ENCODE peak calls at places on chromosomes 16 and 17, in eight cellular contexts. Z is H1, L is GM13976, S is HFF-Myc, W is mucosa of descending colon, D is gastrocnemius medialis, F is tibial artery, E is left lung. N is an unnamed sample.

GRCh38 chr17:56936697-56937322 is 23.0 kb upstream of the TRIM25 start:
- DNase-seq in W (no peak), F (no peak), E (no peak), S (no peak), Z (no peak), D (no peak), L (no peak), N (no peak)

GRCh38 chr17:512311-512710 is 159.7 kb upstream of the RPH3AL start:
- DNase-seq in L (no peak), F (no peak), D (no peak), S (no peak), W (no peak), Z (no peak), E (no peak), N (no peak)

GRCh38 chr17:65794572-65794971 is 233.1 kb upstream of the AXIN2 start:
- DNase-seq in Z (no peak), S (no peak), W (no peak), D (no peak), F (no peak), L (no peak), E (no peak), N (no peak)

GRCh38 chr16:73048292-73049050 is 543 bp upstream of the ZFHX3 start:
- DNase-seq in W (peak; percentile 78), E (peak; percentile 67), F (peak; percentile 73), Z (no peak), D (no peak), L (no peak), S (no peak), N (no peak)

GRCh38 chr16:46747777-46748651 is at the start of gene MYLK3:
- DNase-seq in D (no peak), Z (no peak), W (no peak), S (no peak), L (no peak), F (no peak), E (no peak), N (no peak)

GRCh38 chr17:40542562-40543411 is 22.5 kb downstream of the CCR7 start:
- DNase-seq in F (peak; percentile 93), Z (no peak), E (peak; percentile 68), W (peak; percentile 77), L (peak; percentile 78), D (peak; percentile 59), S (no peak), N (peak; percentile 93)

GRCh38 chr16:10972108-10972955 is 28.0 kb downstream of the CLEC16A start:
- DNase-seq in L (no peak), D (no peak), F (no peak), E (no peak), S (no peak), W (no peak), Z (no peak), N (no peak)

GRCh38 chr16:55418586-55418985 is 60.4 kb upstream of the MMP2 start:
- DNase-seq in D (no peak), S (no peak), W (no peak), F (no peak), L (no peak), Z (no peak), E (no peak), N (no peak)

GRCh38 chr16:49498241-49499017 is 124.8 kb downstream of the C16orf78 start:
- DNase-seq in D (no peak), W (no peak), E (peak; percentile 2), F (no peak), Z (no peak), S (no peak), L (no peak), N (no peak)

GRCh38 chr16:80931985-80932720 is 74.5 kb downstream of the CMC2 start:
- DNase-seq in F (peak; percentile 62), S (no peak), D (peak; percentile 56), Z (peak; percentile 77), L (peak; percentile 54), E (peak; percentile 71), W (peak; percentile 70), N (no peak)

GRCh38 chr16:80936410-80936809 is 70.3 kb downstream of the CMC2 start:
- DNase-seq in E (no peak), F (no peak), D (no peak), W (no peak), L (no peak), Z (peak; percentile 13), S (no peak), N (no peak)

GRCh38 chr16:80935691-80936090 is 71.0 kb downstream of the CMC2 start:
- DNase-seq in E (no peak), L (no peak), Z (peak; percentile 1), S (no peak), W (no peak), F (no peak), D (no peak), N (no peak)

GRCh38 chr16:80932725-80933124 is 74.0 kb downstream of the CMC2 start:
- DNase-seq in S (peak; percentile 42), L (no peak), D (peak; percentile 4), Z (no peak), E (peak; percentile 39), W (peak; percentile 58), F (peak; percentile 32), N (peak; percentile 52)

DNA sequence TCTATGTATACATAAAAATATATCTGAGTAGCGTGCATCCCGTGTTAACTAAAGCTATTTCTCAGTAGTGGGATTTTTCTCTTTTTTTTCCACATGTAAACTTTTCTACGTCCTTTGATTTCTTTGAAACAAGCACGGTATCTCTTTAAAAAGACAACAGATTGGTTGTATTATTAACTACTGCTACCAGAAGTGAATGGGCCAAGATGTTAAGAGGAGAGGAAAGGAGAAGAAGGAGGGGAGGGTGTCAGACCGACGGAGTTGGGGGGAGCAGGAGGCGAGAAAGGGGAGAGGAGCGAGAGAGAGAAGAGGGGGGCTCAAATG is 75.1 kb downstream of the CMC2 start:
- DNase-seq in E (no peak), Z (no peak), F (no peak), D (no peak), L (no peak), W (no peak), S (no peak), N (no peak)
- TF ChIP-seq CTCF in E (no peak), Z (no peak), F (no peak), D (no peak), L (no peak), W (no peak), S (no peak), N (no peak)

DNA sequence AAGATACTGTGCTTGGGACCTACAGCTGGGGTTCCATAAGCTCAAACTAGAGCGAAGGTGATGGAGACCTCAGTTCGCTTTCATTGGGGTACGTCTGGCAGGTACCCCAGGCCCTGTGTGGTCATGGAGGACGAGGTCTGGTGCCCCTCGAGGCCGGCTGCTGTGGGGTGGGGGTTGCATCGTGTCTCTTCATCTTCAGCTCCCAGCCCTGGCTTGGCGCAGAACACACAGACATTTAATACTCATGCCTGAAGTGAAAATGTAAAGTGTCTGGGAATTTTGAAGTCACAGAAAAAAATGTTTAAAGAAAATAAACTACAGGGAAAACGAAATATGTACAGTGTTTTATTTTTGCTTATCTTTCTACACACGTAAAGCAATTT is 80.5 kb downstream of the TBC1D16 start:
- DNase-seq in S (no peak), D (no peak), Z (no peak), W (no peak), E (no peak), L (no peak), F (no peak), N (no peak)
- TF ChIP-seq CTCF in S (no peak), D (no peak), Z (no peak), W (no peak), E (no peak), L (no peak), F (no peak), N (no peak)

DNA sequence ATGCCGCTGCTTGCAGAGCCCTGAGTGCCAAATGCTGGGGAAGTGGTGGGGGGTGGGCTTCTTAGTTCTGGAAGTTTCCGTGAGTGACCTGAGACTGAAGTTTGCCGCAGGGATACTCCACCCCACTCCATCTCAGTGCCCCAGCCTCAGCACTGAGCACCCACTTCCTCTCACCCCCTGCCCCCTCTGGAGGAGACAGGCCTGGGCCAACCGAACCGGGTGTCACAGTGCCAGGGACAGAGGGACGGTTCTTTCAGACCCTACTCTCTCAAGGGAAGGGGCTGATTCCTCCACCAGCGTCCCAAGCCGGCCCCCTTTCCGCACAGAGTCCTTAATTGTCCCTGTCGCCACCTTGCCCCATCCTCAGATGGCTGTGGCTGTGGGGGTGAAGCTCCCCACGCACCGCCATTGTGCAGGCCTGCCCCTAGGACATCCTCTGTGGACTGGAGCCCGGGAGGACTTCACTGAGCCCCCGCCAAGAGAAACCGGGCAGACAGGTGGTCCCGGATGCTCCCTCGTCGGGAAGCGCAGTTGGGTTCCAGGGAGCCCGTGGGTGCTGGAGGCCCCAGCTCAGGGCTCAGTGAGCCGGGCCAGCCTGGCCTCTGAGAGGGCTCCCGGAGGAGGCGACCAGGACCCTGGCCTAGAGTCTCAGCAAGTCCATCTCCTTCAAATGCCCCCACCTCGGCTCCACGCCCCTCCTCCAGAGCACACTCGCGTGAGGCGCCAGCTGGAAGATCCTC is 1.6 kb upstream of the KREMEN2 start:
- DNase-seq in L (no peak), S (no peak), W (peak; percentile 52), D (no peak), E (no peak), F (no peak), Z (peak; percentile 76), N (no peak)
- TF ChIP-seq CTCF in L (no peak), S (no peak), W (no peak), D (no peak), E (no peak), F (no peak), Z (no peak), N (no peak)

DNA sequence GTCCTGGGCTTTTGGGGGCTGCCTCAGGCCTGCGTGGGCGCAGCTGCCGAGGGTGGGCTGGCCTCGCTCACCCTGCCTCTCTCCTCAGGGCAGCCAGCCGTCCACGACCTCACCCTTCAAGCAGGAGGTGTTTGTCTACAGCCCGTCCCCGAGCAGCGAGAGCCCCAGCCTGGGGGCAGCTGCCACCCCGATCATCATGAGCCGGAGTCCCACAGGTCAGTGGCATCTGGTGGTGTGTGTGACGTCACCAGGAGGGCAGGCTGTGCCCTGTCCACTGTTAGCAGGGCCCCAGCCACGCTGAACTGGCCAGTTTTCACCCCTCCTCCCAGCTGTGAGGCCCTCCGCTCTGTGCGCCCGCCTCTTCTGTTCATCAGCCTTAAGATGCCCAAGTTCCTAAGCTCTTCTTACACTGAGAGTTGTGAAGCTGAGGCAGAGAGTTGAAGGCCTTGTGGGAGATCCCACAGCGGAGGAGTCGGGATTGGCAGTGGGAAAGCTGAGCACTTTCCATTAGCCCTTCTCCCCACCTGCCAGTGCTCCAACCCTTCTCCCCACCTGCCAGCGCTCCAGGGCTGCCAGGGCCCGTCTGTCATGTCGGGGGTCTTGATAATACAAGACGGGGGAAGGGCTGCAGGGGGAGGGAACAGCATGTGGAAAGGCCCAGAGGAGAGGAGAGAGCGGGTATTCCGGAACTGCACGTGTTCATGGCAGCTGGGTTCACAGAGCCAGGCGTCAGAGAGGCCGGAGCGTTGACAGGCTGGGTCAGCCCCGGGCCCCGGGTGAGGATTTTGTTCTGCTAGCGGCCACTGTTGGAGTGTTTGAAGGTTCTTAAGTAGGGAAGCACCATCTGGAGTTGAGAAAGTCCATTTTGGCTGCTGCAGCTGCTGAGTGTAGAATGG is 36.3 kb downstream of the OR1D5 start:
- DNase-seq in W (no peak), S (no peak), E (peak; percentile 24), D (no peak), F (peak; percentile 14), Z (no peak), L (no peak), N (no peak)
- TF ChIP-seq CTCF in W (no peak), S (no peak), E (no peak), D (no peak), F (no peak), Z (no peak), L (no peak), N (no peak)

N was measured in AG09319.